ENCODE peak calls at places on chromosomes 1 and 21, in eight cellular contexts. V is fibroblast of lung, S is foreskin keratinocyte, K is H9, H is heart left ventricle, W is prostate gland, M is breast epithelium, A is aorta. U is an unnamed sample.

GRCh38 chr1:101741910-101742309 is 254.8 kb downstream of the OLFM3 start:
- DNase-seq in V (no peak), S (no peak), K (no peak), H (no peak), W (no peak), M (no peak), A (no peak), U (no peak)

GRCh38 chr1:156565519-156565918 is 6.8 kb downstream of the IQGAP3 start:
- DNase-seq in V (no peak), S (no peak), K (no peak), H (no peak), W (no peak), M (no peak), A (peak; percentile 13), U (no peak)

GRCh38 chr1:164950453-164951052 is 391.6 kb downstream of the PBX1 start:
- DNase-seq in V (no peak), S (peak; percentile 3), K (no peak), H (no peak), W (no peak), M (no peak), A (no peak), U (no peak)

GRCh38 chr1:240706150-240706904 is 94.4 kb upstream of the GREM2 start:
- DNase-seq in V (peak; percentile 48), S (no peak), K (no peak), H (no peak), W (no peak), M (no peak), A (no peak), U (no peak)

GRCh38 chr1:232351335-232351734 is 278.6 kb downstream of the SIPA1L2 start:
- DNase-seq in V (no peak), S (no peak), K (no peak), H (no peak), W (no peak), M (no peak), A (no peak), U (no peak)

GRCh38 chr1:157069596-157069995 is 24.1 kb upstream of the ARHGEF11 start:
- DNase-seq in V (no peak), S (no peak), K (no peak), H (no peak), W (no peak), M (no peak), A (no peak), U (no peak)

GRCh38 chr1:216221260-216221700 is 202.0 kb downstream of the USH2A start:
- DNase-seq in V (peak; percentile 88), S (peak; percentile 71), K (peak; percentile 63), H (no peak), W (peak; percentile 49), M (peak; percentile 42), A (no peak), U (peak; percentile 14)

GRCh38 chr1:72524021-72524420 is 241.7 kb upstream of the NEGR1 start:
- DNase-seq in V (no peak), S (peak; percentile 52), K (no peak), H (no peak), W (no peak), M (no peak), A (no peak), U (no peak)

GRCh38 chr1:97942161-97943123 is 21.6 kb upstream of the DPYD start:
- DNase-seq in V (no peak), S (no peak), K (no peak), H (no peak), W (no peak), M (no peak), A (no peak), U (no peak)

GRCh38 chr1:117609471-117609911 is 3.6 kb downstream of the TENT5C start:
- DNase-seq in V (no peak), S (no peak), K (no peak), H (peak; percentile 81), W (no peak), M (no peak), A (no peak), U (no peak)

GRCh38 chr1:111516008-111516535 is 12.6 kb upstream of the ADORA3 start:
- DNase-seq in V (peak; percentile 62), S (peak; percentile 54), K (peak; percentile 75), H (peak; percentile 79), W (no peak), M (no peak), A (no peak), U (no peak)

GRCh38 chr21:35223480-35224156 is 174.5 kb upstream of the RUNX1 start:
- DNase-seq in V (no peak), S (no peak), K (no peak), H (no peak), W (no peak), M (no peak), A (no peak), U (no peak)

GRCh38 chr1:169102567-169102966 is 3.9 kb upstream of the ATP1B1 start:
- DNase-seq in V (peak; percentile 77), S (peak; percentile 58), K (no peak), H (no peak), W (no peak), M (no peak), A (no peak), U (no peak)

GRCh38 chr1:229284887-229285286 is 14.0 kb downstream of the RAB4A start:
- DNase-seq in V (no peak), S (no peak), K (no peak), H (no peak), W (no peak), M (no peak), A (no peak), U (no peak)

GRCh38 chr1:236336084-236336483 is 54.3 kb upstream of the ERO1B start:
- DNase-seq in V (no peak), S (no peak), K (no peak), H (no peak), W (no peak), M (no peak), A (no peak), U (peak; percentile 16)

GRCh38 chr1:101130673-101131072 is 105.1 kb upstream of the DPH5 start:
- DNase-seq in V (no peak), S (peak; percentile 50), K (no peak), H (no peak), W (no peak), M (no peak), A (no peak), U (no peak)

DNA sequence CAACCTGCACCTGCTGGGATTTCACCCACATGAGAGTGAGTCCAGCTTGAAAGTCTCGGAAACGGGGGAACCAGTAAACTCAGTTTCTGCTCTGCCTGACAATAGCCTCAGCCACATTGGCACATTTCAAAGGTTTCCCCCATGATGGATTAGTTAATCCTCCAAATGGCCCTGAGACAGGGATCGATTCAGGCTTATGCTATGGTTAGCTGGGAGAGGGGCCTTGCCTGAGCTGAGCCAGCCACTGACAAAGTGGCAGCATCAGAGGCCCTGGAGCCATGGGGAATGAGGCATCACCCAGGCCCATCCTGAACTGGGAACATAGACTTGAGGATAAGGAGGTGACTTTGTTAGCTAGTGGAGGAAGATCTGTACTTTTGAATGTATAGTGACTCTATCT is 2.9 kb upstream of the CLSTN1 start:
- DNase-seq in V (no peak), S (no peak), K (no peak), H (no peak), W (no peak), M (no peak), A (peak; percentile 41), U (no peak)
- H3K27ac ChIP-seq in V (no peak overlapping the region), S (peak overlapping the region; percentile 6), K (no peak overlapping the region), H (no peak overlapping the region), W (no peak overlapping the region), M (no peak overlapping the region), A (no peak overlapping the region), U (peak overlapping the region; percentile 90)

DNA sequence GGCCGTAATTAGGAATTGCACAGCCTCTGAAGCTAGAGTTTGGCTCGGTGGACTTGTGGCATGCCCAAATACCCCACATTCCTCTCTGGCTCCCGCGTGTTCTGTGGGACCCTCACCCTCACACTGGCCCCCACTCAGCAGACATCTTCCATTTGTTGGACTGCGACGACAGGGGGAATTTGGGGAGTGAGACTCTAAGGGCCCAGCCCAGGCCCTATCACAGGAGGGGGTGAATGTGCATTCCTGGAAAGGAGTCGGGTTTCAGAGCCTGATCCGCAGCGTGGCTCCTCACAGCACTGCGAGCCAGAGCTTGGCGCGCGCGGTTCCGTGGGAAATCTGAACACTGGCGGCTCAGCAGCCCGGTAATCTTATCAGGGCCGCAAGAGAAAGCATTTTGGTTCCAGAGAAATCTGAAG is 5.2 kb downstream of the RCSD1 start:
- DNase-seq in V (no peak), S (no peak), K (peak; percentile 64), H (peak; percentile 78), W (no peak), M (no peak), A (peak; percentile 81), U (no peak)
- H3K27ac ChIP-seq in V (no peak overlapping the region), S (no peak overlapping the region), K (no peak overlapping the region), H (peak overlapping the region; percentile 15), W (no peak overlapping the region), M (no peak overlapping the region), A (no peak overlapping the region), U (no peak overlapping the region)

DNA sequence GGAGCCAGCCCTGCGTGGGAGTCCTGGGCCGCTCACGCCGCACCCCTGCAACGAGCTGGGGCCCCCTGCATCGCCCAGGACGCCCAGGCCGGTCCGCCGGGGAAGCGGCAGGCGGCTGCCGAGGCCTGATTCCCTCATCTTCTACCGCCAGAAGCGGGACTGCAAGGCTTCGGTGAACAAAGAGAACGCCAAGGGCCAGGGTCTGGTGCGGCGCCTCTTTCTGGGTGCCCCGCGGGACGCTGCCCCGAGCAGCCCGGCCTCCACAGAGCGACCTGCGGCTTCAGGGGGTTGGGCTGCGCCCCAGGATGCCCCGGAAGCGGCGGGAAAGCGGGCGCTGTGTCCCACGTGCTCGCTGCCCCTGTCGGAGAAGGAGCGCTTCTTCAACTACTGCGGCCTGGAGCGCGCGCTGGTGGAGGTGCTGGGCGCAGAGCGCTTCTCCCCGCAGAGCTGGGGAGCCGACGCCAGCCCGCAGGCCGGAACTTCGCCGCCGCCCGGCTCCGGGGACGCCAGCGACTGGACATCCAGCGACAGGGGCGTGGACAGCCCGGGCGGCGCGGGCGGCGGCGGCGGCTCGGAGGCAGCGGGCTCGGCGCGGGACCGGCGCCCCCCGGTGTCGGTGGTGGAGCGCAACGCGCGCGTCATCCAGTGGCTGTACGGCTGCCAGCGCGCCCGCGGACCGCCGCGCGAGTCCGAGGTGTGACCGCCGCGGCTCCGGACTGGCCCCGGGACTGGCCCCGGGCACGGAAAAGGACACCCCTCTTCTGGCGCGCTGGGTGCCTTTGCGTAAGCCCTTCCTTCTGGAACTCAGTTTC is 2.7 kb downstream of the FAM110D start:
- DNase-seq in V (peak; percentile 30), S (peak; percentile 42), K (no peak), H (peak; percentile 84), W (no peak), M (no peak), A (peak; percentile 89), U (no peak)
- H3K27ac ChIP-seq in V (no peak overlapping the region), S (no peak overlapping the region), K (no peak overlapping the region), H (no peak overlapping the region), W (no peak overlapping the region), M (no peak overlapping the region), A (no peak overlapping the region), U (no peak overlapping the region)

GRCh38 chr1:182385885-182386853 is 5.4 kb downstream of the GLUL start:
- DNase-seq in V (no peak), S (no peak), K (no peak), H (peak; percentile 33), W (no peak), M (no peak), A (no peak), U (no peak)
- H3K27ac ChIP-seq in V (no peak overlapping the region), S (no peak overlapping the region), K (no peak overlapping the region), H (no peak overlapping the region), W (no peak overlapping the region), M (peak overlapping the region; percentile 40), A (no peak overlapping the region), U (no peak overlapping the region)

GRCh38 chr1:27003745-27004470 is 8.7 kb downstream of the TENT5B start:
- DNase-seq in V (no peak), S (peak; percentile 18), K (peak; percentile 57), H (no peak), W (no peak), M (no peak), A (no peak), U (no peak)
- H3K27ac ChIP-seq in V (no peak overlapping the region), S (no peak overlapping the region), K (no peak overlapping the region), H (no peak overlapping the region), W (no peak overlapping the region), M (peak overlapping the region; percentile 95), A (no peak overlapping the region), U (peak overlapping the region; percentile 95)

GRCh38 chr21:33433001-33433400 is 29.8 kb downstream of the IFNGR2 start:
- DNase-seq in V (no peak), S (no peak), K (no peak), H (no peak), W (no peak), M (no peak), A (no peak), U (no peak)
- H3K27ac ChIP-seq in V (no peak overlapping the region), S (peak overlapping the region; percentile 100), K (no peak overlapping the region), H (no peak overlapping the region), W (peak overlapping the region; percentile 0), M (peak overlapping the region; percentile 48), A (no peak overlapping the region), U (peak overlapping the region; percentile 94)